ENCODE peak calls at places on chromosomes 1 and 21, in seven cellular contexts. One of them, this sample, is unnamed.

GRCh38 chr1:157390646-157391045 is 161.7 kb downstream of the FCRL5 start:
- DNase-seq in psoas muscle: no peak
- DNase-seq in CD8-positive, alpha-beta memory T cell: no peak
- DNase-seq in CD8-positive, alpha-beta T cell: no peak
- DNase-seq in AG10803: peak; percentile 86
- DNase-seq in upper lobe of left lung: no peak
- DNase-seq in adrenal gland: no peak
- DNase-seq in this sample: no peak

GRCh38 chr1:61851849-61852692 is 109.8 kb downstream of the PATJ start:
- DNase-seq in psoas muscle: no peak
- DNase-seq in CD8-positive, alpha-beta memory T cell: no peak
- DNase-seq in CD8-positive, alpha-beta T cell: peak; percentile 17
- DNase-seq in AG10803: peak; percentile 77
- DNase-seq in upper lobe of left lung: no peak
- DNase-seq in adrenal gland: peak; percentile 16
- DNase-seq in this sample: peak; percentile 85

GRCh38 chr1:206911064-206911663 is 10.6 kb downstream of the FCMR start:
- DNase-seq in psoas muscle: no peak
- DNase-seq in CD8-positive, alpha-beta memory T cell: no peak
- DNase-seq in CD8-positive, alpha-beta T cell: peak; percentile 42
- DNase-seq in AG10803: peak; percentile 74
- DNase-seq in upper lobe of left lung: no peak
- DNase-seq in adrenal gland: peak; percentile 68
- DNase-seq in this sample: no peak

GRCh38 chr1:9840176-9840575 is 16.4 kb upstream of the CLSTN1 start:
- DNase-seq in psoas muscle: no peak
- DNase-seq in CD8-positive, alpha-beta memory T cell: no peak
- DNase-seq in CD8-positive, alpha-beta T cell: no peak
- DNase-seq in AG10803: no peak
- DNase-seq in upper lobe of left lung: no peak
- DNase-seq in adrenal gland: no peak
- DNase-seq in this sample: peak; percentile 76

GRCh38 chr21:17967319-17967718 is 148.2 kb upstream of the C21orf91 start:
- DNase-seq in psoas muscle: no peak
- DNase-seq in CD8-positive, alpha-beta memory T cell: no peak
- DNase-seq in CD8-positive, alpha-beta T cell: no peak
- DNase-seq in AG10803: no peak
- DNase-seq in upper lobe of left lung: no peak
- DNase-seq in adrenal gland: no peak
- DNase-seq in this sample: no peak

GRCh38 chr1:234727018-234727757 is 117.2 kb upstream of the IRF2BP2 start:
- DNase-seq in psoas muscle: no peak
- DNase-seq in CD8-positive, alpha-beta memory T cell: no peak
- DNase-seq in CD8-positive, alpha-beta T cell: no peak
- DNase-seq in AG10803: no peak
- DNase-seq in upper lobe of left lung: no peak
- DNase-seq in adrenal gland: no peak
- DNase-seq in this sample: no peak

GRCh38 chr1:234125283-234125682 is 220.8 kb downstream of the SLC35F3 start:
- DNase-seq in psoas muscle: no peak
- DNase-seq in CD8-positive, alpha-beta memory T cell: no peak
- DNase-seq in CD8-positive, alpha-beta T cell: no peak
- DNase-seq in AG10803: peak; percentile 21
- DNase-seq in upper lobe of left lung: no peak
- DNase-seq in adrenal gland: peak; percentile 1
- DNase-seq in this sample: peak; percentile 60

GRCh38 chr1:27144920-27145661 is 9.8 kb downstream of the SLC9A1 start:
- DNase-seq in psoas muscle: peak; percentile 62
- DNase-seq in CD8-positive, alpha-beta memory T cell: no peak
- DNase-seq in CD8-positive, alpha-beta T cell: no peak
- DNase-seq in AG10803: peak; percentile 90
- DNase-seq in upper lobe of left lung: no peak
- DNase-seq in adrenal gland: no peak
- DNase-seq in this sample: peak; percentile 91

GRCh38 chr1:58363639-58364038 is 182.9 kb downstream of the OMA1 start:
- DNase-seq in psoas muscle: no peak
- DNase-seq in CD8-positive, alpha-beta memory T cell: no peak
- DNase-seq in CD8-positive, alpha-beta T cell: no peak
- DNase-seq in AG10803: no peak
- DNase-seq in upper lobe of left lung: no peak
- DNase-seq in adrenal gland: no peak
- DNase-seq in this sample: no peak

GRCh38 chr1:1899266-1899966 is 8.5 kb upstream of the GNB1 start:
- DNase-seq in psoas muscle: peak; percentile 35
- DNase-seq in CD8-positive, alpha-beta memory T cell: peak; percentile 34
- DNase-seq in CD8-positive, alpha-beta T cell: peak; percentile 28
- DNase-seq in AG10803: no peak
- DNase-seq in upper lobe of left lung: peak; percentile 46
- DNase-seq in adrenal gland: no peak
- DNase-seq in this sample: peak; percentile 83

GRCh38 chr1:202189012-202189790 is 4.4 kb upstream of the LGR6 start:
- DNase-seq in psoas muscle: peak; percentile 87
- DNase-seq in CD8-positive, alpha-beta memory T cell: peak; percentile 85
- DNase-seq in CD8-positive, alpha-beta T cell: peak; percentile 87
- DNase-seq in AG10803: peak; percentile 43
- DNase-seq in upper lobe of left lung: peak; percentile 90
- DNase-seq in adrenal gland: peak; percentile 86
- DNase-seq in this sample: peak; percentile 74

GRCh38 chr1:219189021-219189824 is 15.5 kb downstream of the LYPLAL1 start:
- DNase-seq in psoas muscle: no peak
- DNase-seq in CD8-positive, alpha-beta memory T cell: no peak
- DNase-seq in CD8-positive, alpha-beta T cell: no peak
- DNase-seq in AG10803: peak; percentile 48
- DNase-seq in upper lobe of left lung: no peak
- DNase-seq in adrenal gland: no peak
- DNase-seq in this sample: no peak

GRCh38 chr1:230781596-230781995 is 34.4 kb downstream of the CAPN9 start:
- DNase-seq in psoas muscle: no peak
- DNase-seq in CD8-positive, alpha-beta memory T cell: no peak
- DNase-seq in CD8-positive, alpha-beta T cell: no peak
- DNase-seq in AG10803: no peak
- DNase-seq in upper lobe of left lung: no peak
- DNase-seq in adrenal gland: no peak
- DNase-seq in this sample: no peak

GRCh38 chr1:229582011-229582694 is 23.6 kb upstream of the ABCB10 start:
- DNase-seq in psoas muscle: peak; percentile 66
- DNase-seq in CD8-positive, alpha-beta memory T cell: no peak
- DNase-seq in CD8-positive, alpha-beta T cell: no peak
- DNase-seq in AG10803: no peak
- DNase-seq in upper lobe of left lung: no peak
- DNase-seq in adrenal gland: peak; percentile 76
- DNase-seq in this sample: no peak

GRCh38 chr1:243903904-243904303 is 53.9 kb upstream of the AKT3 start:
- DNase-seq in psoas muscle: no peak
- DNase-seq in CD8-positive, alpha-beta memory T cell: no peak
- DNase-seq in CD8-positive, alpha-beta T cell: no peak
- DNase-seq in AG10803: no peak
- DNase-seq in upper lobe of left lung: no peak
- DNase-seq in adrenal gland: peak; percentile 11
- DNase-seq in this sample: no peak

GRCh38 chr1:27070390-27071048 is 57.9 kb upstream of the TENT5B start:
- DNase-seq in psoas muscle: no peak
- DNase-seq in CD8-positive, alpha-beta memory T cell: no peak
- DNase-seq in CD8-positive, alpha-beta T cell: no peak
- DNase-seq in AG10803: no peak
- DNase-seq in upper lobe of left lung: no peak
- DNase-seq in adrenal gland: peak; percentile 24
- DNase-seq in this sample: no peak

GRCh38 chr1:199113265-199113869 is 474.5 kb downstream of the PTPRC start:
- DNase-seq in psoas muscle: no peak
- DNase-seq in CD8-positive, alpha-beta memory T cell: peak; percentile 71
- DNase-seq in CD8-positive, alpha-beta T cell: peak; percentile 65
- DNase-seq in AG10803: peak; percentile 67
- DNase-seq in upper lobe of left lung: no peak
- DNase-seq in adrenal gland: peak; percentile 69
- DNase-seq in this sample: peak; percentile 24

GRCh38 chr1:48000883-48001282 is 3.7 kb upstream of the TRABD2B start:
- DNase-seq in psoas muscle: no peak
- DNase-seq in CD8-positive, alpha-beta memory T cell: no peak
- DNase-seq in CD8-positive, alpha-beta T cell: no peak
- DNase-seq in AG10803: no peak
- DNase-seq in upper lobe of left lung: no peak
- DNase-seq in adrenal gland: no peak
- DNase-seq in this sample: no peak

GRCh38 chr1:103284270-103284669 is 175.9 kb upstream of the COL11A1 start:
- DNase-seq in psoas muscle: no peak
- DNase-seq in CD8-positive, alpha-beta memory T cell: no peak
- DNase-seq in CD8-positive, alpha-beta T cell: no peak
- DNase-seq in AG10803: peak; percentile 40
- DNase-seq in upper lobe of left lung: no peak
- DNase-seq in adrenal gland: no peak
- DNase-seq in this sample: no peak

GRCh38 chr1:62962794-62963776 is 179.2 kb downstream of the ATG4C start:
- DNase-seq in psoas muscle: no peak
- DNase-seq in CD8-positive, alpha-beta memory T cell: no peak
- DNase-seq in CD8-positive, alpha-beta T cell: no peak
- DNase-seq in AG10803: peak; percentile 36
- DNase-seq in upper lobe of left lung: peak; percentile 53
- DNase-seq in adrenal gland: peak; percentile 52
- DNase-seq in this sample: peak; percentile 96

GRCh38 chr1:248748211-248748610 is 7.3 kb downstream of the LYPD8 start:
- DNase-seq in psoas muscle: no peak
- DNase-seq in CD8-positive, alpha-beta memory T cell: no peak
- DNase-seq in CD8-positive, alpha-beta T cell: no peak
- DNase-seq in AG10803: no peak
- DNase-seq in upper lobe of left lung: no peak
- DNase-seq in adrenal gland: no peak
- DNase-seq in this sample: no peak

GRCh38 chr1:160741092-160741501 is 2.0 kb downstream of the SLAMF7 start:
- DNase-seq in psoas muscle: no peak
- DNase-seq in CD8-positive, alpha-beta memory T cell: no peak
- DNase-seq in CD8-positive, alpha-beta T cell: no peak
- DNase-seq in AG10803: no peak
- DNase-seq in upper lobe of left lung: no peak
- DNase-seq in adrenal gland: no peak
- DNase-seq in this sample: no peak
- H3K4me3 ChIP-seq in psoas muscle: no peak overlapping the region
- H3K4me3 ChIP-seq in CD8-positive, alpha-beta memory T cell: peak overlapping the region; percentile 52
- H3K4me3 ChIP-seq in CD8-positive, alpha-beta T cell: peak overlapping the region; percentile 6
- H3K4me3 ChIP-seq in AG10803: no peak overlapping the region
- H3K4me3 ChIP-seq in upper lobe of left lung: no peak overlapping the region
- H3K4me3 ChIP-seq in adrenal gland: no peak overlapping the region
- H3K4me3 ChIP-seq in this sample: no peak overlapping the region

GRCh38 chr1:235892080-235892670 is 25.5 kb upstream of the LYST start:
- DNase-seq in psoas muscle: no peak
- DNase-seq in CD8-positive, alpha-beta memory T cell: no peak
- DNase-seq in CD8-positive, alpha-beta T cell: no peak
- DNase-seq in AG10803: no peak
- DNase-seq in upper lobe of left lung: no peak
- DNase-seq in adrenal gland: no peak
- DNase-seq in this sample: no peak
- H3K4me3 ChIP-seq in psoas muscle: no peak overlapping the region
- H3K4me3 ChIP-seq in CD8-positive, alpha-beta memory T cell: no peak overlapping the region
- H3K4me3 ChIP-seq in CD8-positive, alpha-beta T cell: no peak overlapping the region
- H3K4me3 ChIP-seq in AG10803: no peak overlapping the region
- H3K4me3 ChIP-seq in upper lobe of left lung: no peak overlapping the region
- H3K4me3 ChIP-seq in adrenal gland: no peak overlapping the region
- H3K4me3 ChIP-seq in this sample: no peak overlapping the region

GRCh38 chr1:116382857-116383256 is 9.8 kb downstream of the ATP1A1 start:
- DNase-seq in psoas muscle: no peak
- DNase-seq in CD8-positive, alpha-beta memory T cell: no peak
- DNase-seq in CD8-positive, alpha-beta T cell: no peak
- DNase-seq in AG10803: no peak
- DNase-seq in upper lobe of left lung: no peak
- DNase-seq in adrenal gland: no peak
- DNase-seq in this sample: no peak

GRCh38 chr1:116379057-116379630 is 6.1 kb downstream of the ATP1A1 start:
- DNase-seq in psoas muscle: no peak
- DNase-seq in CD8-positive, alpha-beta memory T cell: no peak
- DNase-seq in CD8-positive, alpha-beta T cell: no peak
- DNase-seq in AG10803: no peak
- DNase-seq in upper lobe of left lung: no peak
- DNase-seq in adrenal gland: peak; percentile 54
- DNase-seq in this sample: no peak

GRCh38 chr1:116379674-116380498 is 6.8 kb downstream of the ATP1A1 start:
- DNase-seq in psoas muscle: no peak
- DNase-seq in CD8-positive, alpha-beta memory T cell: no peak
- DNase-seq in CD8-positive, alpha-beta T cell: no peak
- DNase-seq in AG10803: no peak
- DNase-seq in upper lobe of left lung: no peak
- DNase-seq in adrenal gland: no peak
- DNase-seq in this sample: no peak

GRCh38 chr1:116380499-116381316 is 7.7 kb downstream of the ATP1A1 start:
- DNase-seq in psoas muscle: no peak
- DNase-seq in CD8-positive, alpha-beta memory T cell: no peak
- DNase-seq in CD8-positive, alpha-beta T cell: no peak
- DNase-seq in AG10803: no peak
- DNase-seq in upper lobe of left lung: no peak
- DNase-seq in adrenal gland: no peak
- DNase-seq in this sample: no peak

DNA sequence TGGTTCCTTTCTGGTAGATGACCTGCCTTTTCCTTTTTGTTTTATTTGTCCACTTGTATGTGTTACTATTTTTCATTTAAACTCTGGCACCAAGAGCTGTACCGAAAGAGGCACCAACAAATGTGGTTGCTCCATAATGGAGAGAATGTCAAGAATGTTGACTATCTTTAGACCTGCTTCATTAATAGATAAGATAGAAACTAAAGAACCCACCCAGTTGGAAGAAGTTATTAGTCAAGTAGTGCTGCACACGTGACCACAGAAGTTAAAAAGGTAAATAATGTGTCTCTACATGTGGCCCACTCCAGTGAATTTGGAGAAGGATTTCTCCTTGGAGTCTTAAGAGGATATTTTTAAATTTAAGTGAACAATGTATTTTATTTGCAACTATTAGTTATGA is 9.3 kb downstream of the ATP1A1 start:
- DNase-seq in psoas muscle: no peak
- DNase-seq in CD8-positive, alpha-beta memory T cell: no peak
- DNase-seq in CD8-positive, alpha-beta T cell: no peak
- DNase-seq in AG10803: no peak
- DNase-seq in upper lobe of left lung: no peak
- DNase-seq in adrenal gland: no peak
- DNase-seq in this sample: no peak
- H3K4me3 ChIP-seq in psoas muscle: no peak overlapping the region
- H3K4me3 ChIP-seq in CD8-positive, alpha-beta memory T cell: no peak overlapping the region
- H3K4me3 ChIP-seq in CD8-positive, alpha-beta T cell: no peak overlapping the region
- H3K4me3 ChIP-seq in AG10803: no peak overlapping the region
- H3K4me3 ChIP-seq in upper lobe of left lung: no peak overlapping the region
- H3K4me3 ChIP-seq in adrenal gland: no peak overlapping the region
- H3K4me3 ChIP-seq in this sample: no peak overlapping the region

GRCh38 chr1:39395357-39395831 is 96.0 kb upstream of the BMP8A start:
- DNase-seq in psoas muscle: no peak
- DNase-seq in CD8-positive, alpha-beta memory T cell: no peak
- DNase-seq in CD8-positive, alpha-beta T cell: no peak
- DNase-seq in AG10803: peak; percentile 84
- DNase-seq in upper lobe of left lung: no peak
- DNase-seq in adrenal gland: no peak
- DNase-seq in this sample: peak; percentile 73

GRCh38 chr1:39396671-39397070 is 94.8 kb upstream of the BMP8A start:
- DNase-seq in psoas muscle: no peak
- DNase-seq in CD8-positive, alpha-beta memory T cell: no peak
- DNase-seq in CD8-positive, alpha-beta T cell: no peak
- DNase-seq in AG10803: no peak
- DNase-seq in upper lobe of left lung: no peak
- DNase-seq in adrenal gland: no peak
- DNase-seq in this sample: no peak

GRCh38 chr1:39394598-39394997 is 96.8 kb upstream of the BMP8A start:
- DNase-seq in psoas muscle: no peak
- DNase-seq in CD8-positive, alpha-beta memory T cell: no peak
- DNase-seq in CD8-positive, alpha-beta T cell: peak; percentile 19
- DNase-seq in AG10803: no peak
- DNase-seq in upper lobe of left lung: no peak
- DNase-seq in adrenal gland: peak; percentile 60
- DNase-seq in this sample: no peak

GRCh38 chr1:39397487-39397886 is 93.9 kb upstream of the BMP8A start:
- DNase-seq in psoas muscle: no peak
- DNase-seq in CD8-positive, alpha-beta memory T cell: no peak
- DNase-seq in CD8-positive, alpha-beta T cell: no peak
- DNase-seq in AG10803: no peak
- DNase-seq in upper lobe of left lung: no peak
- DNase-seq in adrenal gland: no peak
- DNase-seq in this sample: no peak

GRCh38 chr1:39398278-39399010 is 93.0 kb upstream of the BMP8A start:
- DNase-seq in psoas muscle: peak; percentile 60
- DNase-seq in CD8-positive, alpha-beta memory T cell: no peak
- DNase-seq in CD8-positive, alpha-beta T cell: peak; percentile 14
- DNase-seq in AG10803: peak; percentile 98
- DNase-seq in upper lobe of left lung: no peak
- DNase-seq in adrenal gland: peak; percentile 84
- DNase-seq in this sample: peak; percentile 99
- H3K4me3 ChIP-seq in psoas muscle: no peak overlapping the region
- H3K4me3 ChIP-seq in CD8-positive, alpha-beta memory T cell: no peak overlapping the region
- H3K4me3 ChIP-seq in CD8-positive, alpha-beta T cell: no peak overlapping the region
- H3K4me3 ChIP-seq in AG10803: no peak overlapping the region
- H3K4me3 ChIP-seq in upper lobe of left lung: no peak overlapping the region
- H3K4me3 ChIP-seq in adrenal gland: no peak overlapping the region
- H3K4me3 ChIP-seq in this sample: peak overlapping the region; percentile 35